ENCODE peak calls at places on chromosomes 3 and 15, in five cellular contexts. O is Panc1, Y is GM12892, B is GM23338, L is prostate gland. H is an unnamed sample.

GRCh38 chr15:32994810-32995424 is 199.6 kb downstream of the FMN1 start:
- DNase-seq in B (peak), O (peak), Y (no peak), L (no peak), H (no peak)

GRCh38 chr3:188937389-188937788 is 234.4 kb upstream of the TPRG1 start:
- DNase-seq in Y (no peak), B (peak), L (no peak), O (no peak), H (no peak)

GRCh38 chr15:75843618-75844610 is 667 bp downstream of the UBE2Q2 start:
- DNase-seq in L (peak), Y (peak), O (no peak), B (peak), H (peak)

GRCh38 chr3:136546718-136547117 is 205.5 kb downstream of the STAG1 start:
- DNase-seq in L (no peak), O (no peak), B (peak), Y (no peak), H (no peak)

GRCh38 chr3:52062499-52062898 is 6.1 kb upstream of the DUSP7 start:
- DNase-seq in Y (no peak), O (no peak), L (no peak), B (no peak), H (no peak)

GRCh38 chr15:72609862-72610261 is 44.6 kb upstream of the GOLGA6B start:
- DNase-seq in B (no peak), O (no peak), L (no peak), Y (no peak), H (no peak)

GRCh38 chr3:70824785-70825184 is 512.3 kb upstream of the MDFIC2 start:
- DNase-seq in L (no peak), B (no peak), O (no peak), Y (no peak), H (no peak)

GRCh38 chr3:66499881-66500574 is 794 bp downstream of the LRIG1 start:
- DNase-seq in B (no peak), O (no peak), Y (peak), L (peak), H (peak)

GRCh38 chr15:100111103-100112060 is 230.4 kb downstream of the ADAMTS17 start:
- DNase-seq in B (no peak), Y (no peak), O (no peak), L (no peak), H (peak)

GRCh38 chr15:83396071-83396470 is 51.1 kb upstream of the SH3GL3 start:
- DNase-seq in Y (no peak), O (no peak), B (peak), L (no peak), H (no peak)

GRCh38 chr3:52524752-52525661 is 8.7 kb downstream of the NT5DC2 start:
- DNase-seq in L (peak), Y (no peak), O (no peak), B (no peak), H (no peak)

GRCh38 chr3:122988507-122988906 is 39.1 kb downstream of the SEMA5B start:
- DNase-seq in O (no peak), B (no peak), Y (no peak), L (no peak), H (no peak)

GRCh38 chr3:195697582-195698324 is 23.0 kb upstream of the MUC20 start:
- DNase-seq in O (no peak), Y (no peak), B (peak), L (no peak), H (no peak)

GRCh38 chr15:65069179-65069578 is 1.4 kb upstream of the RASL12 start:
- DNase-seq in B (no peak), Y (no peak), O (no peak), L (no peak), H (no peak)

GRCh38 chr3:104564045-104564643 is 802.6 kb upstream of the ALCAM start:
- DNase-seq in B (peak), O (peak), Y (no peak), L (peak), H (peak)

GRCh38 chr15:68610825-68611224 is 32.0 kb downstream of the CORO2B start:
- DNase-seq in L (no peak), O (no peak), Y (no peak), B (no peak), H (no peak)

GRCh38 chr3:174002543-174002942 is 605.0 kb downstream of the NLGN1 start:
- DNase-seq in Y (no peak), O (no peak), B (peak), L (no peak), H (no peak)

GRCh38 chr15:85667491-85668424 is 127.0 kb downstream of the KLHL25 start:
- DNase-seq in L (no peak), O (no peak), Y (no peak), B (no peak), H (no peak)

GRCh38 chr15:60682115-60682514 is 203.2 kb upstream of the ICE2 start:
- DNase-seq in L (no peak), B (no peak), Y (no peak), O (no peak), H (no peak)

GRCh38 chr3:45887759-45888511 is 1.6 kb downstream of the CCR9 start:
- DNase-seq in O (no peak), B (no peak), L (no peak), Y (no peak), H (no peak)

GRCh38 chr3:71955549-71956373 is 170.8 kb upstream of the PROK2 start:
- DNase-seq in O (peak), Y (no peak), L (peak), B (peak), H (peak)

GRCh38 chr15:74631935-74632560 is 16.4 kb downstream of the CLK3 start:
- DNase-seq in B (peak), Y (peak), L (peak), O (no peak), H (peak)

GRCh38 chr3:127097009-127097350 is 96.0 kb upstream of the PRR23E start:
- DNase-seq in B (no peak), Y (no peak), O (no peak), L (no peak), H (no peak)

GRCh38 chr3:157135671-157136396 is 24.1 kb downstream of the CCNL1 start:
- DNase-seq in L (no peak), B (no peak), O (no peak), Y (no peak), H (no peak)

GRCh38 chr15:69557340-69558137 is 104.9 kb downstream of the RPLP1 start:
- DNase-seq in L (no peak), O (peak), Y (no peak), B (no peak), H (peak)

GRCh38 chr3:108410531-108410984 is 99.8 kb downstream of the MYH15 start:
- DNase-seq in B (no peak), O (no peak), L (peak), Y (no peak), H (no peak)

DNA sequence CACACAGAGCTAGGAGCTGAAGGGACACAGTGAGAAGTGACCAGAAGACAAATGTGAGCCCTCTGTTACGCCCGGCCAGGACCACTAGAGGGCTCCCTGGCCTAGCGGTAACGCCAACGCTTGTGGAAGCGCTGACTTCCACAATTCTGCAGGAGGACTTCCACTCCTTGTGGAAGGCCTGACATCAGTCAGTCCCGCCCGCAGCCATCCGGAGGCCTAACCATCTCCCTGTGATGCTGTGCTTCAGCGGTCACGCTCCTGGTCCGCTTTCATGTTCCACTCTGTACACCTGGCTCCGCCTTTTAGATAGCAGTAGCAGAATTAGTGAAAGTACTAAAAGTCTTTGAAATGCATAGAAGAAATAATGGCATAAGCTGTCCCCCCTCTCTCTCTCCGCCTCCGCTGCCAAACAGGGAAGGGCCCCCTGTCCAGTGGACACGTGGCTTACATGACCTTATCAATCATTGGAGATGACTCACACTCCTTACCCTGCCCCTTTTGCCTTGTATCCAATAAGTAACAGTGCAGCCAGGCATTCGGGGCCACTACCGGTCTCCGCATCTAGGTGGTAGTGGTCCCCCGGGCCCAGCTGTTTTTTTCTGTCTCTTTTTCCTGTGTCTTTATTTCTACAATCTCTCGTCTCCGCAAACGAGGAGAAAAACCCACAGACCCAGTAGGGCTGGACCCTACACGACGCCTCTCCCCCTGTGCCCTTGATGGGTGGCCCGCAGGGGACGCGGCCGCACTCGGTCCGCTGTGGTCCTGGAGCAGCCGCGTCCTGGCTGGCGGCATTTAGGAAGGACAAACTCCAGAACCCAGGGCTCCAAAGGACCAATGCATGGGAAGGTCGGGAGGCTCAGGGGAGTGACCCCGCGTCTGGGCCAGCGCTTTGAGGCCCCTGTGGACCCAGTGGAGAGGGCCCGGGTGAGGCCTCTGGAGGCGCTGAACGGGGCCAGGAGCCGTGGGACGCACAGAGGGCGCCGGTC is 27.0 kb upstream of the RPL32 start:
- DNase-seq in B (peak), Y (peak), L (peak), O (peak), H (peak)
- TF ChIP-seq POLR2AphosphoS5 in B (no peak), Y (no peak), L (peak), O (no peak), H (peak)

GRCh38 chr3:43872901-43873300 is 182.2 kb downstream of the ABHD5 start:
- DNase-seq in L (no peak), Y (no peak), B (no peak), O (no peak), H (no peak)
- TF ChIP-seq POLR2AphosphoS5 in L (no peak), Y (no peak), B (no peak), O (no peak), H (no peak)

DNA sequence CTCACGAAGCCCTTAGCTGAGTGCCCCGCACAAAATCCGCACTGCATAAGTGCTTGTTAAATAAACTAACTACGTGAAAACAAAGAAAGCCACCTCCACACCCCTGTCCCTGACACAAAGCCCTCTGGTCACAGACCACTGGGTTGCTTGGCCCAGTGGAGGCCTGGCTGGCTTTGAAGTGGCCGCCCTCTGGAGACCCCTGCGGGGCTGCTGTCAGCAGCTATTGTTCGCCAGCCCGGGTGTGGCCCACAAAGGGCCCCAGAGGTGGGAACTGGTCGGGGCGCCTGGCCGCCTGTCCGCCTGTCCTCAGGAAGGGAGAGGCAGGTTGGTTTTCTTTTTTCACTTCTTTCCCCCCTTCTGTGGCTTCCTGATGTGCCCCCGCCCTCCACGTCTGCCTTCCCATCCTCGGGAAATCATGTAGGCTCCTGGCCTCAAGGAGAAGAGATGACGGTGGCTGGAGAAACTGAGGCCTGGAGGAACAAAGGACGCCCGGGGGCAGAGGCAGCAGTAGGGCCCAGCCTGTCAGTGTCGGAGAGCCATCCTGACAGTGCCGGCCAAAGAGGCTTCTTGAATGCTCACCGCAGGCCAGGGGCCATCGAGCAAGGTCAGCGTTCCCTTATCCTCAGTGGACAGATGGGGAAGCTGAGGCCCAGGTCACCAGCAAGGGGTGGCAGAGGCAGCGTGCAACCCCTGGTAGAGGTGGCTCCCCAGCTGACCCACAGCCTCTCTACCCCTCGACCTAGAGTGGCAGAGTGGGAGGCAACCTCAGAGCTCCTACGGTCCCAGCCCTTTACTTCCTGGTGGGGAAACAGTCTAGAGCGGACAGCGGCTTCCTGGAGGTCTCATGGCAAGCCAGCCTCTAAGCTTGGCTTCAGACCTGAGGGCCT is 61.2 kb downstream of the SLC6A6 start:
- DNase-seq in O (no peak), L (no peak), B (peak), Y (no peak), H (no peak)
- TF ChIP-seq POLR2AphosphoS5 in O (no peak), L (no peak), B (no peak), Y (no peak), H (no peak)

GRCh38 chr15:39153718-39154117 is 427.2 kb upstream of the THBS1 start:
- DNase-seq in B (no peak), Y (no peak), O (no peak), L (peak), H (no peak)
- TF ChIP-seq POLR2AphosphoS5 in B (no peak), Y (no peak), O (no peak), L (peak), H (no peak)